ENCODE peak calls at places on chromosome 1, in six cellular contexts. D is GM06990, S is EL, E is transverse colon, H is stromal cell of bone marrow, V is GM13976. C is an unnamed sample.

GRCh38 chr1:26469558-26469957 is 2.7 kb upstream of the HMGN2 start:
- DNase-seq in E (no peak), D (no peak), S (no peak), V (no peak), H (no peak), C (no peak)

GRCh38 chr1:42456754-42457089 is 379 bp downstream of the PPCS start:
- DNase-seq in H (no peak), D (no peak), V (peak), S (peak), E (peak), C (no peak)

GRCh38 chr1:67390041-67390887 is 39.9 kb downstream of the SERBP1 start:
- DNase-seq in D (no peak), V (no peak), S (peak), E (no peak), H (peak), C (no peak)

GRCh38 chr1:36248250-36248894 is 24.1 kb downstream of the THRAP3 start:
- DNase-seq in E (peak), D (no peak), V (no peak), S (peak), H (peak), C (peak)

GRCh38 chr1:92934395-92935378 is 26.6 kb downstream of the DIPK1A start:
- DNase-seq in H (peak), S (peak), V (no peak), D (no peak), E (peak), C (peak)

GRCh38 chr1:27726173-27726793 is 522 bp downstream of the FAM76A start:
- DNase-seq in D (no peak), E (peak), S (peak), V (peak), H (no peak), C (peak)

GRCh38 chr1:6440198-6441126 is 15.9 kb downstream of the ESPN start:
- DNase-seq in D (peak), E (peak), H (no peak), S (peak), V (peak), C (no peak)

GRCh38 chr1:202259705-202260104 is 66.1 kb downstream of the LGR6 start:
- DNase-seq in E (no peak), V (no peak), H (no peak), S (no peak), D (no peak), C (no peak)

GRCh38 chr1:13813398-13814012 is 113.5 kb downstream of the PRDM2 start:
- DNase-seq in E (no peak), S (peak), D (no peak), H (no peak), V (peak), C (peak)

GRCh38 chr1:222994506-222995229 is 148.4 kb downstream of the TLR5 start:
- DNase-seq in V (no peak), S (peak), H (peak), E (no peak), D (no peak), C (no peak)

GRCh38 chr1:52204696-52205095 is 62.8 kb downstream of the ZFYVE9 start:
- DNase-seq in H (no peak), E (no peak), S (no peak), D (peak), V (peak), C (no peak)

GRCh38 chr1:107877749-107878148 is 87.2 kb downstream of the VAV3 start:
- DNase-seq in E (no peak), D (no peak), S (no peak), V (no peak), H (no peak), C (peak)

GRCh38 chr1:3631330-3631729 is 6.5 kb downstream of the TPRG1L start:
- DNase-seq in V (no peak), S (no peak), E (no peak), H (no peak), D (no peak), C (peak)

GRCh38 chr1:51189421-51190073 is 46.5 kb upstream of the RNF11 start:
- DNase-seq in V (peak), D (peak), S (peak), E (peak), H (peak), C (no peak)

GRCh38 chr1:101915597-101915996 is 81.1 kb downstream of the OLFM3 start:
- DNase-seq in S (no peak), D (no peak), E (no peak), H (no peak), V (no peak), C (no peak)

GRCh38 chr1:84541679-84542078 is 32.6 kb downstream of the CTBS start:
- DNase-seq in S (no peak), V (no peak), H (no peak), E (no peak), D (no peak), C (no peak)

C was measured in Right ventricle myocardium superior.